ENCODE peak calls at places on chromosome 1, in five cellular contexts. W is neural crest cell, H is dorsolateral prefrontal cortex, C is thyroid gland, U is astrocyte. O is an unnamed sample.
A peak's percentile ranks its signal among the peaks of the same experiment; 100 is the strongest.

GRCh38 chr1:100719490-100719889 is at the start of gene VCAM1:
- DNase-seq in H (no peak), C (no peak), W (no peak), U (no peak), O (no peak)

GRCh38 chr1:17432412-17432811 is 7.1 kb downstream of the RCC2 start:
- DNase-seq in W (no peak), U (no peak), H (no peak), C (no peak), O (no peak)

GRCh38 chr1:24827737-24828136 is 82.5 kb downstream of the CLIC4 start:
- DNase-seq in C (no peak), U (no peak), W (no peak), H (no peak), O (no peak)

GRCh38 chr1:45381243-45381642 is 41.0 kb upstream of the MUTYH start:
- DNase-seq in C (no peak), W (no peak), H (no peak), U (no peak), O (no peak)

GRCh38 chr1:118859999-118860398 is 128.1 kb downstream of the TBX15 start:
- DNase-seq in W (no peak), U (no peak), H (no peak), C (peak; percentile 36), O (no peak)

GRCh38 chr1:243885806-243886205 is 35.8 kb upstream of the AKT3 start:
- DNase-seq in H (no peak), W (no peak), C (no peak), U (no peak), O (no peak)

GRCh38 chr1:10528066-10529014 is 53.6 kb downstream of the PEX14 start:
- DNase-seq in C (no peak), W (no peak), H (no peak), U (peak; percentile 98), O (no peak)

GRCh38 chr1:222994506-222995229 is 148.4 kb downstream of the TLR5 start:
- DNase-seq in C (no peak), W (no peak), H (no peak), U (peak; percentile 76), O (no peak)

GRCh38 chr1:181124206-181124825 is 35.8 kb downstream of the IER5 start:
- DNase-seq in C (no peak), H (no peak), U (no peak), W (no peak), O (no peak)

GRCh38 chr1:45365051-45365450 is 24.8 kb upstream of the MUTYH start:
- DNase-seq in W (no peak), H (peak; percentile 26), U (no peak), C (no peak), O (no peak)

GRCh38 chr1:44000266-44000665 is 8.9 kb downstream of the CCDC24 start:
- DNase-seq in C (no peak), U (no peak), W (no peak), H (no peak), O (no peak)

GRCh38 chr1:196997428-196997827 is 20.1 kb downstream of the CFHR5 start:
- DNase-seq in H (no peak), U (peak; percentile 45), W (no peak), C (no peak), O (no peak)

GRCh38 chr1:175826705-175827104 is 83.3 kb upstream of the TNR start:
- DNase-seq in U (no peak), H (no peak), W (no peak), C (no peak), O (no peak)

GRCh38 chr1:73065585-73065984 is 783.2 kb upstream of the NEGR1 start:
- DNase-seq in U (no peak), H (no peak), C (no peak), W (peak; percentile 1), O (no peak)

GRCh38 chr1:211478376-211478775 is 13.6 kb downstream of the RD3 start:
- DNase-seq in U (no peak), H (no peak), C (no peak), W (no peak), O (no peak)

GRCh38 chr1:6867688-6868370 is 82.6 kb downstream of the CAMTA1 start:
- DNase-seq in C (no peak), W (no peak), U (no peak), H (no peak), O (no peak)

GRCh38 chr1:50940291-50940690 is 19.8 kb downstream of the FAF1 start:
- DNase-seq in H (no peak), U (no peak), W (no peak), C (no peak), O (no peak)

GRCh38 chr1:18611311-18611710 is 19.3 kb upstream of the PAX7 start:
- DNase-seq in W (no peak), H (no peak), U (no peak), C (no peak), O (no peak)

DNA sequence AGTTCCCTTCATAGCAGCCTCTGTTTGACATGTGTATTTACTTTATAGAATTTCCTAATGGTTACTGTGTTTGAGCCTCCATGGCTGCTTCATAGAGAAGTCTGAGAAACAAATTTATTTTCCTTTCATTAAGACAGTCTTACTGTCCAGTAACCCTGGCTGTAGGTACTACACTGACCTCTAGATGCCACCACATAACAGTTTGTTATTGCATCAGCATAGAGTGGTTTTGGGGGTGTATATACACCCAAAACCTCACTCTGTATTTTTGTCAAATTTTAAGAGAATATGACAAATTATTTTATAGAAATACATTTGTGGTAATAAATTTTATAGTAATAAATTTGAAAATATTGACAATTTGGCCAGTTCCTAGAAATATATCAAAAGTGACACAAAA is 57.3 kb downstream of the OBSCN start:
- DNase-seq in U (no peak), H (no peak), C (no peak), W (no peak), O (no peak)
- TF ChIP-seq CTCF in U (no peak), H (no peak), C (no peak), W (peak; percentile 26), O (no peak)

DNA sequence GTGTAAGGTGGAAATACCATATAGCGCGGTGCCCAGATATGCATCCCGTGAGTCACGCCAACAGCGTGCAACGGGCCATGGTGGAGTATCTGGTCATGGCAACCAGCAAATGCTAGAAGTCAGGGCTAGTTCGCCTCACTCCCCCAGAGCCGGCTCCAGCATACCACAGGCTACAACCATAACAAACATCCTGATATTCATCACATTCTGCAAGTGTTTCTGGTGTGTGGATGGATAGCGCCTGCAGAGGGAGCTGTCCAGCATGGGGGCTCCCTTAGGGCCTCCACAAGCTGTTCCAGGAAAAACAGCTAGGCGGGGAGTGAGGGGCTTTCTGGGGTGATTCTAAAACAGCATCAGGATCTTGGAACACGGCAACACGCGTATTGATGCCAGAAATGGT is 6.8 kb downstream of the C1orf198 start:
- DNase-seq in C (no peak), W (no peak), U (no peak), H (no peak), O (no peak)
- TF ChIP-seq CTCF in C (no peak), W (peak; percentile 24), U (peak; percentile 4), H (no peak), O (no peak)

GRCh38 chr1:113943028-113943811 is 14.1 kb downstream of the HIPK1 start:
- DNase-seq in W (no peak), U (no peak), C (no peak), H (no peak), O (no peak)
- TF ChIP-seq CTCF in W (no peak), U (no peak), C (no peak), H (no peak), O (no peak)

DNA sequence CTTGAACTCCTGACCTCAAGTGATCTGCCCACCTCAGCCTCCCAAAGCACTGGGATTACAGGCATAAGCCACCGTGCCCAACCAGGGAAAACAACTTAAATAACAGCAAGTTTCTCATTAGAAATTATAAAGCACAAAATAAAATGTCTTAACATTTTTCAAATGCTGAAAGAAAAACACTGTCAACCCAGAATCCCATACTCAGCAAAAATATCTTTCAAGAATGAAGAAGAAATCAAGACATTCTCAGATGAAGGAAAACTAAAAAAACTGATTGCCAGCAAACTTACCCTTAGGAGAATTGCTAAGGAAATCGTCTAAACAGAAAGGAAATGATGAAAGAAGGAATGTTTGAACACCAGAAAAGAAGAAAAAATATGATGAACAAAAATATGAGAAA is 191.1 kb upstream of the NR5A2 start:
- DNase-seq in C (no peak), H (no peak), U (no peak), W (no peak), O (no peak)
- TF ChIP-seq CTCF in C (no peak), H (no peak), U (no peak), W (no peak), O (no peak)

DNA sequence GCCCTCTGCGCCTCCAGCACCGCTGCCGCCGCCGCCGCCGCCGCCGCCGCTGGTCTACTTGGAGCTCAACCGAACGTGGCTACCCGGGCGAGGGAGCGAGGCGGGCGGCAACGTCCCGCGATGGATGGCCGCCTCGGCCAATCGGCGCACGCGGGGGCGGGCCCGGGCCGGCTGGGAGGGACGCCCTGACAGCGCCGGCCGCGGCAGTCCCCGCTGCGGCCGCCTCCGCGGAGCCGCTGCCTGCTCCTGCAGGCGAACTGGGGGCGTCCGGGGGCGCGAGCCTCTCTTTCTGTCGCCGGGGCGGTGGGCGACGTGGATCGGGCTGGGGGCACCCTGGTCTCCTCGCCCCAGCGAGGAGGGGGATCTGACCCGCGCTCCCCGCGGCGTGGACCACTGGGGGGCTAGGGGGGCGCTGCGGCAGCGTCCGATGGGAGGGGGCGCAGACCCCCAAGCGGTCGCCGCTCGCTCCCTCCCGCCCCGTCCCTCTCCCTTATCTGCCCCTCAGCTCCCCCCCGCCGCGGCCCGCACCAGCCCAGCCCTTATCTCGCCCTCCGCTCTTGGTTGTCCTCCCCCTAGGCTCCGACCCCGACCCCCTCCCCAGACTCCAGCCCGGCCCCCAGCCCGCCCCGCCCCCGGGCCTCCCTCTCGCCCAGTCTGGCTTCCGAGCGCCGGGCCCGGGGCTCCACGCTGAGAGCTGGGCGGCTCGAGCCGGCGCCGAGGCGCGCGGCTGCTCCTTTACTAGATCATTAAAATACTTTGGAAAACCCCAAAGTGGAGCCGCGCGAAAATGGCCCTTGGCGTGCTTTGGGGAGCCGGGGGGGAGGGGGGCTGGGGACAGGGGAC is at the start of gene SSBP3:
- DNase-seq in U (peak; percentile 84), H (peak; percentile 89), W (peak; percentile 91), C (peak; percentile 91), O (peak; percentile 95)
- TF ChIP-seq CTCF in U (no peak), H (no peak), W (peak; percentile 35), C (peak; percentile 30), O (no peak)

GRCh38 chr1:161230762-161231161 is 4.9 kb downstream of the TOMM40L start:
- DNase-seq in U (no peak), H (no peak), W (no peak), C (no peak), O (no peak)

GRCh38 chr1:161226759-161227158 is 899 bp downstream of the TOMM40L start:
- DNase-seq in H (no peak), W (no peak), U (no peak), C (no peak), O (no peak)

GRCh38 chr1:161227196-161227871 is 1.5 kb downstream of the TOMM40L start:
- DNase-seq in W (peak; percentile 91), C (peak; percentile 78), H (peak; percentile 89), U (peak; percentile 36), O (peak; percentile 70)

GRCh38 chr1:161228032-161228431 is 2.2 kb downstream of the TOMM40L start:
- DNase-seq in H (no peak), W (no peak), U (no peak), C (no peak), O (no peak)

DNA sequence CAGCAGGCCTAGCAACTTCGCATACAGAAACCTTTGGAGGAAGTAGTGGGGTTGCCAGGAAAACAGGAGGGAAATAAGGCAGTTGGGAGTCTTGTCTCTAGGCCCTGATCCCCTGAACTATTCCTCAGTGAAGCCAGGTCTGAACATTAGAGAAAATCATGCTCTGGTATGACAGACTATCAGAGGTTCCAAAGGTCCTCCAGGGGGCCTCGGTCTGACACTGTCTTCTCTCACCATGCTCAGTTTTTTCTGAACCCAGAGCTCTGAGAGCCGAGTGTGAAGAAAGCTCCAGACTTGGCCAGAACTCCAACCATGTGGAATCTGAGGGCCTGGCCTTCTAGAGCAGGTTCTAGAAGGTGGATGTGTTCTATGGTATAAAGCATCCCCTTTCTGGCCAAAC is 4.0 kb downstream of the TOMM40L start:
- DNase-seq in H (no peak), W (no peak), C (no peak), U (no peak), O (no peak)
- TF ChIP-seq CTCF in H (no peak), W (no peak), C (no peak), U (no peak), O (no peak)